ENCODE peak calls at places on chromosomes 16 and 17, in four cellular contexts. T, M, S and G are unnamed samples.

GRCh38 chr16:85036398-85037049 is 8.9 kb downstream of the KIAA0513 start:
- DNase-seq in T (no peak), S (no peak), M (no peak), G (no peak)

GRCh38 chr17:74960739-74961342 is 11.7 kb downstream of the HID1 start:
- DNase-seq in S (no peak), M (peak), T (no peak), G (no peak)

GRCh38 chr16:84132527-84133285 is 12.3 kb downstream of the HSDL1 start:
- DNase-seq in S (no peak), M (no peak), T (no peak), G (no peak)

GRCh38 chr16:8572919-8573724 is 17.2 kb downstream of the TMEM114 start:
- DNase-seq in M (no peak), S (no peak), T (no peak), G (no peak)

GRCh38 chr16:75555213-75555706 is 792 bp downstream of the TMEM231 start:
- DNase-seq in S (peak), T (peak), M (peak), G (peak)

GRCh38 chr16:84641643-84642358 is 6.5 kb upstream of the KLHL36 start:
- DNase-seq in S (no peak), M (no peak), T (no peak), G (no peak)

GRCh38 chr17:69764137-69764536 is 310.9 kb upstream of the KCNJ16 start:
- DNase-seq in M (no peak), T (no peak), S (no peak), G (no peak)

GRCh38 chr17:67027031-67027628 is 17.2 kb upstream of the CACNG1 start:
- DNase-seq in S (peak), T (no peak), M (no peak), G (no peak)

GRCh38 chr17:78838574-78839005 is 2.0 kb downstream of the USP36 start:
- DNase-seq in M (peak), T (no peak), S (no peak), G (no peak)

GRCh38 chr16:71567931-71568330 is 9.0 kb downstream of the TAT start:
- DNase-seq in M (no peak), S (no peak), T (no peak), G (no peak)

GRCh38 chr17:35044181-35044580 is 19.3 kb downstream of the RFFL start:
- DNase-seq in M (no peak), S (no peak), T (no peak), G (no peak)

GRCh38 chr17:73030995-73031394 is 61.5 kb downstream of the SLC39A11 start:
- DNase-seq in S (no peak), T (no peak), M (no peak), G (no peak)

GRCh38 chr17:31510273-31511175 is 119.0 kb downstream of the RAB11FIP4 start:
- DNase-seq in M (no peak), S (peak), T (peak), G (peak)

GRCh38 chr16:1993731-1994131 is 4.0 kb downstream of the SYNGR3 start:
- DNase-seq in M (no peak), T (no peak), S (no peak), G (no peak)

GRCh38 chr17:19928299-19928698 is 49.3 kb downstream of the AKAP10 start:
- DNase-seq in T (no peak), S (no peak), M (no peak), G (no peak)

GRCh38 chr17:81928497-81929252 is 1.1 kb upstream of the MAFG start:
- DNase-seq in M (no peak), S (no peak), T (no peak), G (no peak)

GRCh38 chr17:48588074-48588415 is 2.0 kb downstream of the HOXB3 start:
- DNase-seq in S (no peak), T (no peak), M (no peak), G (no peak)
- H3K27ac ChIP-seq in S (no peak), T (no peak), M (peak), G (peak)

GRCh38 chr17:45256114-45256966 is 5.6 kb downstream of the SPATA32 start:
- DNase-seq in S (no peak), T (no peak), M (no peak), G (no peak)
- TF ChIP-seq CTCF in S (no peak), T (no peak), M (no peak), G (no peak)

DNA sequence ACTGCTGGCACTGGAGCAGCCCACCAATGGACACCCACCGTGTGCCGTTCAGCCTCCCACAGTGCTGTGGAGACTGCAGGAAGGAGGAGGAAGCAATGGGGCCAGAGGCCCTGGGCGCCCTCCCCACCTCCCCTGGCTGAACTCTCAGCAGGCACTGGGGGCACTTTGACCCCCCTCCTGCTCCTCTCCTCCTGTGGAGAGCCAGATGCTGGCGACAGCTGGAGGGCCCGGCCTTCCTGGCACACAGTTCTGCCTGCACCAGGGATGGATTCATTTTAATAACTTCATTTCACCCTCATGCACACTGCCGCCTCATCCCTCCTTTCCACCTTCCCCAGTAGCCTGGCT is 5.9 kb downstream of the NXPH3 start:
- DNase-seq in S (no peak), T (no peak), M (no peak), G (no peak)
- H3K27ac ChIP-seq in S (no peak), T (no peak), M (no peak), G (no peak)

DNA sequence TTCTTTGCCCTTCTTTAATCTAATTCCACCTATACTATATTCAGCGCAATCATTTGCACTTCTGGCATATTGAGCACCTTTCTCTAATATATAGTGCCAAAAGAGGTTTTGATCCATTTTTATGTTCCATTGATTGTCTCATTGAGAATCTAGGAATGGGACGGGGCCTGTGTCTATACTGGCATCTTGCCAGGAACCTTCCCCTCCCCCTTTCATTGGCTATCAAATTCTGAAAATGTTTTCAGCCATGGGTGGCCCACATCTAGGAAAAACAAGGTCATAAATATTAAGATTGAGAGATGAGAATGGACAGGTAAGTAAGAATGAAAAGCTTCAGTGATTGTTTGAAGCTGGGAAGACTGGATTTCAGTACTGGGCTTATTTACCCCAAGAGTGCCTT is 159.9 kb downstream of the FTO start:
- DNase-seq in M (no peak), S (no peak), T (no peak), G (no peak)
- TF ChIP-seq CTCF in M (no peak), S (no peak), T (no peak), G (no peak)

DNA sequence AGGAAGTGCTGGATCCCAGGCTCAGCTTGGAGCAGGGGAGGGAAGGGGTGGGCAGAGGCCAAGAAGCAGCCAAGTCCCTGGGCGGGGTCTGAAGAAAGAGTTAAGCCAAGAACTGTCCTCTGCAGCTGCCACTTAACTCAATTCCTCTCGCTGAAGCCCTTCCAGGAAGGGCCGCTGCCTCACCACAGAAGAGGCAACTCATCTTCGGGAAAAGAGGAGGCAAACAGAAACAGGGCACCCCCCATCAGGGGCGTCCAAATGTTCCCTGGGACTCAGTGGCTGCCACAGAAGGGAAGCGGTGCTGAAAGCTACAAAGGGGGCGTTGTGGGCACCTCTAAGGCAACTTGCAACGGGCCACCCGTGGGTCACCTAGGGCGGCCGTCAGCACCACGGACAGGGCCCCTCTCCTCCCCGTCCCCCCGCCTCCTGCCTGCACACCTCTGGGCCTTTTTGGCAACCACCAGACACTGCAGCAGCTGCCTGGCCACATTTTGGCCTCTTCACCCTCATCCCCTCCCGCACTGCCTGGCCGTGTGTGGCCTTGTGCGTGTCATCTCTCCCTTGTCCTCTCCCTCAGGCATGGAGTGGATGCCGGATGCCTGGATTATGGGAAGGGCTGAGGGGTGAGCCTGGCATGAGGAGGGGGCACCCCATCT is 2.5 kb downstream of the TLCD3B start:
- DNase-seq in S (no peak), T (no peak), M (no peak), G (no peak)
- H3K27ac ChIP-seq in S (no peak), T (no peak), M (no peak), G (no peak)

GRCh38 chr16:19389246-19389645 is 28.4 kb upstream of the TMC5 start:
- DNase-seq in S (peak), T (no peak), M (peak), G (no peak)
- TF ChIP-seq CTCF in S (no peak), T (peak), M (peak), G (peak)

GRCh38 chr16:30775131-30775380 is 11.9 kb downstream of the ZNF629 start:
- DNase-seq in M (no peak), S (no peak), T (no peak), G (no peak)
- H3K27ac ChIP-seq in M (peak), S (peak), T (peak), G (peak)

DNA sequence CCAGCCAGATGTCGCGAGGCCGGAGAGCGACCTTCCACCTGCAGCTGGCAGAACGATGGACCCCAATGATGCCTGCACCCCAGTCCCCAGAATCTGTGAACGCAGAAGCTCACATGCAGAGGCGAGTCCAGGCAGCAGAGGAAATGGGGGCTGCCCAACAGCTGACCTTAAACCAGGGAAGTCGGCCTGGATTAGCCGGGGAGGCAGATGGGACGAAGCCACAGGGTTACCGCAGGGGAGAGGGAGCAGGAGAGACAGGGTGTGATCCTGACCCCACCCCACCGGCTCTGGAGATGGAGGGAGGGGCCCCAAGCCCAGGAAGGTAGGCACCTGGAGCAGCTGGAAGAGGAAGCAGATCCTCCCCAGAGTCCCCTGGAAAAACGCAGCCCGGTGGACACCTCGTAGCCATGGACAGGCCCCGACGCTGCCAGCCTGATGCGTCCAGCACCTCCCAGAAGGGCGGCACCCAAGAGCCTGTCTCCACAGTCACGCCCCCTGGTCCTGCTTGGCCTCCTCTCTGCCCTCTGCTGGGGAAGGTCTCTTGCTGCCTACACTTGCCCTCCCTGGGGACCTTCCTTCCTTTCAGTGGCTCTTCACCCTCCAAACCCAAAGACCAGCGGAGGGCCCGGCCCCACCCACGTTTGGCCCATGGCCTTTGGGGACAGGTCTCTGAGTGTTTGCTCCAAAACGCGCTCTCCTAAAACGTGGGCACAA is 37.3 kb downstream of the PIEZO1 start:
- DNase-seq in T (no peak), M (peak), S (no peak), G (no peak)
- TF ChIP-seq CTCF in T (no peak), M (peak), S (no peak), G (no peak)

GRCh38 chr17:38720941-38721340 is 9.2 kb upstream of the CISD3 start:
- DNase-seq in S (no peak), T (no peak), M (no peak), G (no peak)
- H3K27ac ChIP-seq in S (no peak), T (peak), M (no peak), G (no peak)